ENCODE peak calls at places on chromosomes 13 and 19, in seven cellular contexts. E, S, Z, K, J, F and M are unnamed samples.
A peak's percentile ranks its signal among the peaks of the same experiment; 100 is the strongest.

GRCh38 chr19:2768365-2769132 is 14.5 kb downstream of the SGTA start:
- DNase-seq in E (no peak), S (no peak), Z (no peak), K (no peak), J (no peak), F (no peak), M (no peak)

GRCh38 chr19:14059093-14059480 is 2.8 kb downstream of the PALM3 start:
- DNase-seq in E (no peak), S (no peak), Z (no peak), K (peak; percentile 33), J (no peak), F (peak; percentile 58), M (no peak)

GRCh38 chr19:16445238-16446107 is 26.3 kb downstream of the EPS15L1 start:
- DNase-seq in E (no peak), S (no peak), Z (no peak), K (no peak), J (no peak), F (no peak), M (no peak)

GRCh38 chr13:86155756-86156155 is 356.5 kb upstream of the SLITRK6 start:
- DNase-seq in E (no peak), S (no peak), Z (no peak), K (no peak), J (no peak), F (no peak), M (no peak)

GRCh38 chr19:30074096-30074495 is 132.1 kb downstream of the URI1 start:
- DNase-seq in E (no peak), S (no peak), Z (no peak), K (no peak), J (no peak), F (no peak), M (no peak)

GRCh38 chr19:18390075-18390909 is 4.3 kb downstream of the GDF15 start:
- DNase-seq in E (no peak), S (no peak), Z (no peak), K (no peak), J (no peak), F (no peak), M (no peak)

GRCh38 chr13:111936267-111936925 is 130.6 kb upstream of the SOX1 start:
- DNase-seq in E (no peak), S (no peak), Z (no peak), K (no peak), J (no peak), F (no peak), M (no peak)

GRCh38 chr19:51733742-51734522 is 10.1 kb upstream of the HAS1 start:
- DNase-seq in E (no peak), S (no peak), Z (no peak), K (no peak), J (no peak), F (no peak), M (no peak)

GRCh38 chr19:51026554-51026831 is at the start of gene KLK11:
- DNase-seq in E (no peak), S (no peak), Z (peak; percentile 84), K (no peak), J (peak; percentile 50), F (no peak), M (no peak)

GRCh38 chr13:57633950-57634828 is 2.6 kb downstream of the PCDH17 start:
- DNase-seq in E (no peak), S (no peak), Z (no peak), K (no peak), J (no peak), F (no peak), M (no peak)

GRCh38 chr19:33785795-33786194 is 10.9 kb upstream of the KCTD15 start:
- DNase-seq in E (no peak), S (no peak), Z (no peak), K (no peak), J (no peak), F (no peak), M (no peak)

GRCh38 chr13:51009597-51009996 is 100.0 kb downstream of the RNASEH2B start:
- DNase-seq in E (no peak), S (no peak), Z (no peak), K (no peak), J (no peak), F (no peak), M (no peak)

GRCh38 chr13:30616927-30617314 is 799 bp upstream of the USPL1 start:
- DNase-seq in E (peak; percentile 29), S (peak; percentile 67), Z (peak; percentile 80), K (peak; percentile 69), J (peak; percentile 66), F (peak; percentile 68), M (peak; percentile 55)

GRCh38 chr13:113417008-113417735 is 36.1 kb downstream of the ADPRHL1 start:
- DNase-seq in E (no peak), S (no peak), Z (no peak), K (no peak), J (no peak), F (no peak), M (no peak)

GRCh38 chr13:34750078-34750703 is 191.9 kb upstream of the NBEA start:
- DNase-seq in E (no peak), S (no peak), Z (no peak), K (no peak), J (peak; percentile 51), F (no peak), M (peak; percentile 58)

GRCh38 chr13:79659161-79659560 is 178.2 kb downstream of the NDFIP2 start:
- DNase-seq in E (no peak), S (no peak), Z (peak; percentile 42), K (no peak), J (peak; percentile 25), F (no peak), M (no peak)

GRCh38 chr13:28557725-28558124 is 62.8 kb upstream of the FLT1 start:
- DNase-seq in E (no peak), S (no peak), Z (no peak), K (no peak), J (no peak), F (no peak), M (no peak)

GRCh38 chr19:46515290-46515609 is 19.6 kb upstream of the PNMA8B start:
- DNase-seq in E (no peak), S (no peak), Z (no peak), K (no peak), J (no peak), F (no peak), M (no peak)

GRCh38 chr19:1065606-1066109 is 1.3 kb upstream of the ARHGAP45 start:
- DNase-seq in E (no peak), S (peak; percentile 77), Z (no peak), K (no peak), J (no peak), F (no peak), M (no peak)

GRCh38 chr19:7288131-7288530 is 6.1 kb downstream of the INSR start:
- DNase-seq in E (no peak), S (no peak), Z (no peak), K (no peak), J (no peak), F (no peak), M (no peak)

GRCh38 chr19:43620061-43621001 is 902 bp upstream of the ZNF428 start:
- DNase-seq in E (no peak), S (no peak), Z (no peak), K (no peak), J (no peak), F (no peak), M (no peak)

GRCh38 chr13:102310691-102311432 is 91.0 kb downstream of the FGF14 start:
- DNase-seq in E (no peak), S (no peak), Z (no peak), K (no peak), J (no peak), F (no peak), M (no peak)

GRCh38 chr13:33678906-33679657 is 138.9 kb upstream of the RFC3 start:
- DNase-seq in E (no peak), S (peak; percentile 15), Z (peak; percentile 71), K (peak; percentile 27), J (no peak), F (peak; percentile 45), M (no peak)

GRCh38 chr13:38417727-38418126 is 68.1 kb downstream of the UFM1 start:
- DNase-seq in E (peak; percentile 2), S (peak; percentile 57), Z (no peak), K (no peak), J (no peak), F (peak; percentile 7), M (no peak)

GRCh38 chr13:85541476-85541875 is 257.7 kb downstream of the SLITRK6 start:
- DNase-seq in E (no peak), S (no peak), Z (no peak), K (no peak), J (no peak), F (peak; percentile 22), M (no peak)

GRCh38 chr13:49935171-49936084 is 712 bp downstream of the SPRYD7 start:
- DNase-seq in E (peak; percentile 27), S (peak; percentile 82), Z (peak; percentile 29), K (peak; percentile 28), J (no peak), F (peak; percentile 30), M (no peak)

GRCh38 chr19:34959021-34959420 is 5.0 kb downstream of the ZNF792 start:
- DNase-seq in E (no peak), S (no peak), Z (no peak), K (no peak), J (no peak), F (no peak), M (no peak)

GRCh38 chr13:114010401-114011101 is 36.7 kb upstream of the C13orf46 start:
- DNase-seq in E (no peak), S (no peak), Z (no peak), K (no peak), J (no peak), F (peak; percentile 54), M (no peak)

GRCh38 chr13:99226493-99226892 is 25.8 kb downstream of the UBAC2 start:
- DNase-seq in E (no peak), S (no peak), Z (no peak), K (no peak), J (no peak), F (peak; percentile 3), M (no peak)

GRCh38 chr13:44765076-44765475 is 188.9 kb upstream of the TSC22D1 start:
- DNase-seq in E (no peak), S (no peak), Z (no peak), K (no peak), J (no peak), F (no peak), M (no peak)

GRCh38 chr19:10095622-10095947 is 6.9 kb downstream of the ANGPTL6 start:
- DNase-seq in E (no peak), S (no peak), Z (no peak), K (no peak), J (no peak), F (no peak), M (no peak)

GRCh38 chr13:50012396-50013169 is 2.7 kb upstream of the KCNRG start:
- DNase-seq in E (no peak), S (no peak), Z (no peak), K (no peak), J (no peak), F (no peak), M (no peak)

GRCh38 chr19:49862411-49863253 is 4.7 kb downstream of the PNKP start:
- DNase-seq in E (no peak), S (no peak), Z (no peak), K (no peak), J (no peak), F (no peak), M (no peak)

GRCh38 chr13:79361299-79361698 is 44.8 kb downstream of the RBM26 start:
- DNase-seq in E (no peak), S (no peak), Z (no peak), K (no peak), J (no peak), F (no peak), M (no peak)

GRCh38 chr13:43196750-43197149 is 173.4 kb downstream of the DNAJC15 start:
- DNase-seq in E (no peak), S (no peak), Z (no peak), K (no peak), J (no peak), F (no peak), M (no peak)